ENCODE peak calls at places on chromosomes 2 and 18, in four cellular contexts. One of them, this sample, is unnamed. For H3K9me3, the result is how much of the 10 kb centered on the place peaks cover.

GRCh38 chr18:4040391-4041172 is 414.5 kb downstream of the DLGAP1 start:
- DNase-seq in pancreas: no peak
- DNase-seq in esophagus squamous epithelium: no peak
- DNase-seq in OCI-LY7: no peak
- DNase-seq in this sample: no peak

GRCh38 chr2:110783474-110783873 is 51.1 kb downstream of the ACOXL start:
- DNase-seq in pancreas: no peak
- DNase-seq in esophagus squamous epithelium: no peak
- DNase-seq in OCI-LY7: no peak
- DNase-seq in this sample: no peak

GRCh38 chr2:20641123-20641985 is 9.5 kb downstream of the HS1BP3 start:
- DNase-seq in pancreas: no peak
- DNase-seq in esophagus squamous epithelium: no peak
- DNase-seq in OCI-LY7: no peak
- DNase-seq in this sample: no peak

GRCh38 chr2:8593239-8593638 is 88.6 kb upstream of the ID2 start:
- DNase-seq in pancreas: no peak
- DNase-seq in esophagus squamous epithelium: no peak
- DNase-seq in OCI-LY7: no peak
- DNase-seq in this sample: no peak

GRCh38 chr2:16330571-16331351 is 334.9 kb downstream of the CYRIA start:
- DNase-seq in pancreas: no peak
- DNase-seq in esophagus squamous epithelium: no peak
- DNase-seq in OCI-LY7: no peak
- DNase-seq in this sample: no peak

GRCh38 chr2:168084267-168084781 is 163.1 kb downstream of the STK39 start:
- DNase-seq in pancreas: no peak
- DNase-seq in esophagus squamous epithelium: no peak
- DNase-seq in OCI-LY7: no peak
- DNase-seq in this sample: no peak

GRCh38 chr2:72835403-72835802 is 9.6 kb upstream of the EXOC6B start:
- DNase-seq in pancreas: no peak
- DNase-seq in esophagus squamous epithelium: no peak
- DNase-seq in OCI-LY7: no peak
- DNase-seq in this sample: no peak

GRCh38 chr18:52826994-52827393 is 487.0 kb downstream of the DCC start:
- DNase-seq in pancreas: no peak
- DNase-seq in esophagus squamous epithelium: no peak
- DNase-seq in OCI-LY7: no peak
- DNase-seq in this sample: no peak

GRCh38 chr2:55786286-55786685 is 92.6 kb upstream of the PNPT1 start:
- DNase-seq in pancreas: no peak
- DNase-seq in esophagus squamous epithelium: no peak
- DNase-seq in OCI-LY7: no peak
- DNase-seq in this sample: no peak

GRCh38 chr2:3421541-3421940 is 42.0 kb downstream of the TRAPPC12 start:
- DNase-seq in pancreas: no peak
- DNase-seq in esophagus squamous epithelium: no peak
- DNase-seq in OCI-LY7: no peak
- DNase-seq in this sample: no peak

GRCh38 chr2:156399950-156400703 is 36.1 kb upstream of the GPD2 start:
- DNase-seq in pancreas: peak
- DNase-seq in esophagus squamous epithelium: no peak
- DNase-seq in OCI-LY7: peak
- DNase-seq in this sample: peak

GRCh38 chr18:58858591-58859468 is 5.8 kb upstream of the ZNF532 start:
- DNase-seq in pancreas: no peak
- DNase-seq in esophagus squamous epithelium: no peak
- DNase-seq in OCI-LY7: no peak
- DNase-seq in this sample: peak

GRCh38 chr2:135130751-135131150 is 78.7 kb downstream of the RAB3GAP1 start:
- DNase-seq in pancreas: no peak
- DNase-seq in esophagus squamous epithelium: no peak
- DNase-seq in OCI-LY7: no peak
- DNase-seq in this sample: no peak

GRCh38 chr2:215729985-215730620 is 283.2 kb downstream of the MREG start:
- DNase-seq in pancreas: no peak
- DNase-seq in esophagus squamous epithelium: no peak
- DNase-seq in OCI-LY7: no peak
- DNase-seq in this sample: no peak

GRCh38 chr2:14899621-14900414 is 267.3 kb downstream of the LRATD1 start:
- DNase-seq in pancreas: no peak
- DNase-seq in esophagus squamous epithelium: no peak
- DNase-seq in OCI-LY7: no peak
- DNase-seq in this sample: no peak

GRCh38 chr18:43501099-43501498 is 223.8 kb upstream of the SYT4 start:
- DNase-seq in pancreas: no peak
- DNase-seq in esophagus squamous epithelium: no peak
- DNase-seq in OCI-LY7: no peak
- DNase-seq in this sample: no peak

GRCh38 chr18:37294951-37295350 is 270.6 kb downstream of the CELF4 start:
- DNase-seq in pancreas: no peak
- DNase-seq in esophagus squamous epithelium: no peak
- DNase-seq in OCI-LY7: peak
- DNase-seq in this sample: no peak

GRCh38 chr18:74778191-74778847 is 180.6 kb downstream of the ZNF407 start:
- DNase-seq in pancreas: no peak
- DNase-seq in esophagus squamous epithelium: no peak
- DNase-seq in OCI-LY7: no peak
- DNase-seq in this sample: no peak

GRCh38 chr18:63317982-63318881 is 1.3 kb downstream of the BCL2 start:
- DNase-seq in pancreas: peak
- DNase-seq in esophagus squamous epithelium: peak
- DNase-seq in OCI-LY7: no peak
- DNase-seq in this sample: peak

GRCh38 chr2:195494452-195494851 is 162.6 kb upstream of the SLC39A10 start:
- DNase-seq in pancreas: no peak
- DNase-seq in esophagus squamous epithelium: no peak
- DNase-seq in OCI-LY7: no peak
- DNase-seq in this sample: no peak

GRCh38 chr2:128292599-128293425 is 25.9 kb downstream of the HS6ST1 start:
- DNase-seq in pancreas: peak
- DNase-seq in esophagus squamous epithelium: no peak
- DNase-seq in OCI-LY7: no peak
- DNase-seq in this sample: no peak

GRCh38 chr18:31061945-31062344 is 19.4 kb upstream of the DSC3 start:
- DNase-seq in pancreas: no peak
- DNase-seq in esophagus squamous epithelium: no peak
- DNase-seq in OCI-LY7: no peak
- DNase-seq in this sample: no peak

GRCh38 chr2:233604826-233605225 is 12.6 kb upstream of the UGT1A8 start:
- DNase-seq in pancreas: no peak
- DNase-seq in esophagus squamous epithelium: no peak
- DNase-seq in OCI-LY7: no peak
- DNase-seq in this sample: no peak

GRCh38 chr18:6728809-6729246 is 688 bp upstream of the ARHGAP28 start:
- DNase-seq in pancreas: no peak
- DNase-seq in esophagus squamous epithelium: no peak
- DNase-seq in OCI-LY7: no peak
- DNase-seq in this sample: no peak

GRCh38 chr2:218320704-218321336 is 28.5 kb upstream of the TMBIM1 start:
- DNase-seq in pancreas: no peak
- DNase-seq in esophagus squamous epithelium: no peak
- DNase-seq in OCI-LY7: no peak
- DNase-seq in this sample: no peak

GRCh38 chr2:3487432-3487831 is 31.9 kb downstream of the ADI1 start:
- DNase-seq in pancreas: no peak
- DNase-seq in esophagus squamous epithelium: no peak
- DNase-seq in OCI-LY7: no peak
- DNase-seq in this sample: no peak

GRCh38 chr2:109382946-109383345 is 230.8 kb downstream of the SEPTIN10 start:
- DNase-seq in pancreas: peak
- DNase-seq in esophagus squamous epithelium: no peak
- DNase-seq in OCI-LY7: no peak
- DNase-seq in this sample: peak

GRCh38 chr2:29253495-29253894 is 138.3 kb downstream of the CLIP4 start:
- DNase-seq in pancreas: no peak
- DNase-seq in esophagus squamous epithelium: no peak
- DNase-seq in OCI-LY7: no peak
- DNase-seq in this sample: no peak

GRCh38 chr2:127526940-127527804 is 883 bp upstream of the IWS1 start:
- DNase-seq in pancreas: no peak
- DNase-seq in esophagus squamous epithelium: no peak
- DNase-seq in OCI-LY7: peak
- DNase-seq in this sample: no peak

GRCh38 chr2:190636362-190636761 is 12.5 kb upstream of the NAB1 start:
- DNase-seq in pancreas: no peak
- DNase-seq in esophagus squamous epithelium: no peak
- DNase-seq in OCI-LY7: no peak
- DNase-seq in this sample: no peak

GRCh38 chr2:234467289-234467688 is 29.6 kb downstream of the ARL4C start:
- DNase-seq in pancreas: no peak
- DNase-seq in esophagus squamous epithelium: no peak
- DNase-seq in OCI-LY7: no peak
- DNase-seq in this sample: no peak

GRCh38 chr2:96191937-96192670 is 16.5 kb downstream of the STARD7 start:
- DNase-seq in pancreas: no peak
- DNase-seq in esophagus squamous epithelium: no peak
- DNase-seq in OCI-LY7: no peak
- DNase-seq in this sample: no peak

GRCh38 chr2:26786207-26787023 is 559 bp downstream of the CENPA start:
- DNase-seq in pancreas: no peak
- DNase-seq in esophagus squamous epithelium: no peak
- DNase-seq in OCI-LY7: peak
- DNase-seq in this sample: no peak

GRCh38 chr18:13235981-13236380 is 17.4 kb downstream of the LDLRAD4 start:
- DNase-seq in pancreas: no peak
- DNase-seq in esophagus squamous epithelium: no peak
- DNase-seq in OCI-LY7: no peak
- DNase-seq in this sample: peak

GRCh38 chr2:145617420-145617819 is 1097.5 kb upstream of the ZEB2 start:
- DNase-seq in pancreas: no peak
- DNase-seq in esophagus squamous epithelium: no peak
- DNase-seq in OCI-LY7: no peak
- DNase-seq in this sample: no peak

GRCh38 chr2:94872088-94872618 is 923 bp downstream of the TEKT4 start:
- DNase-seq in pancreas: no peak
- DNase-seq in esophagus squamous epithelium: no peak
- DNase-seq in OCI-LY7: no peak
- DNase-seq in this sample: no peak
- H3K9me3 ChIP-seq in pancreas: under half
- H3K9me3 ChIP-seq in esophagus squamous epithelium: under half
- H3K9me3 ChIP-seq in OCI-LY7: under half
- H3K9me3 ChIP-seq in this sample: under half

GRCh38 chr18:79899609-79900435 is 51.6 kb downstream of the SLC66A2 start:
- DNase-seq in pancreas: no peak
- DNase-seq in esophagus squamous epithelium: no peak
- DNase-seq in OCI-LY7: no peak
- DNase-seq in this sample: no peak
- H3K9me3 ChIP-seq in pancreas: under half
- H3K9me3 ChIP-seq in esophagus squamous epithelium: under half
- H3K9me3 ChIP-seq in OCI-LY7: under half
- H3K9me3 ChIP-seq in this sample: under half

GRCh38 chr2:608297-608696 is 68.9 kb downstream of the TMEM18 start:
- DNase-seq in pancreas: no peak
- DNase-seq in esophagus squamous epithelium: no peak
- DNase-seq in OCI-LY7: no peak
- DNase-seq in this sample: no peak
- H3K9me3 ChIP-seq in pancreas: under half
- H3K9me3 ChIP-seq in esophagus squamous epithelium: under half
- H3K9me3 ChIP-seq in OCI-LY7: under half
- H3K9me3 ChIP-seq in this sample: under half

GRCh38 chr2:238791345-238791744 is 56.5 kb upstream of the TWIST2 start:
- DNase-seq in pancreas: no peak
- DNase-seq in esophagus squamous epithelium: no peak
- DNase-seq in OCI-LY7: no peak
- DNase-seq in this sample: no peak
- H3K9me3 ChIP-seq in pancreas: under half
- H3K9me3 ChIP-seq in esophagus squamous epithelium: under half
- H3K9me3 ChIP-seq in OCI-LY7: under half
- H3K9me3 ChIP-seq in this sample: under half

GRCh38 chr2:11892041-11892440 is 145.6 kb downstream of the LPIN1 start:
- DNase-seq in pancreas: no peak
- DNase-seq in esophagus squamous epithelium: no peak
- DNase-seq in OCI-LY7: no peak
- DNase-seq in this sample: no peak

GRCh38 chr2:11891591-11891990 is 145.2 kb downstream of the LPIN1 start:
- DNase-seq in pancreas: no peak
- DNase-seq in esophagus squamous epithelium: no peak
- DNase-seq in OCI-LY7: no peak
- DNase-seq in this sample: no peak

GRCh38 chr2:11889854-11890253 is 143.4 kb downstream of the LPIN1 start:
- DNase-seq in pancreas: no peak
- DNase-seq in esophagus squamous epithelium: no peak
- DNase-seq in OCI-LY7: no peak
- DNase-seq in this sample: no peak

GRCh38 chr2:11889101-11889850 is 142.8 kb downstream of the LPIN1 start:
- DNase-seq in pancreas: no peak
- DNase-seq in esophagus squamous epithelium: no peak
- DNase-seq in OCI-LY7: no peak
- DNase-seq in this sample: no peak

GRCh38 chr2:11891028-11891427 is 144.6 kb downstream of the LPIN1 start:
- DNase-seq in pancreas: no peak
- DNase-seq in esophagus squamous epithelium: no peak
- DNase-seq in OCI-LY7: no peak
- DNase-seq in this sample: no peak
- H3K9me3 ChIP-seq in pancreas: under half
- H3K9me3 ChIP-seq in esophagus squamous epithelium: under half
- H3K9me3 ChIP-seq in OCI-LY7: under half
- H3K9me3 ChIP-seq in this sample: under half

GRCh38 chr2:68709421-68709911 is 25.1 kb upstream of the ARHGAP25 start:
- DNase-seq in pancreas: no peak
- DNase-seq in esophagus squamous epithelium: no peak
- DNase-seq in OCI-LY7: peak
- DNase-seq in this sample: no peak
- H3K9me3 ChIP-seq in pancreas: under half
- H3K9me3 ChIP-seq in esophagus squamous epithelium: under half
- H3K9me3 ChIP-seq in OCI-LY7: under half
- H3K9me3 ChIP-seq in this sample: under half

GRCh38 chr2:89797320-89798038 is 1106.0 kb downstream of the RPIA start:
- DNase-seq in pancreas: no peak
- DNase-seq in esophagus squamous epithelium: no peak
- DNase-seq in OCI-LY7: no peak
- DNase-seq in this sample: no peak
- H3K9me3 ChIP-seq in pancreas: under half
- H3K9me3 ChIP-seq in esophagus squamous epithelium: under half
- H3K9me3 ChIP-seq in OCI-LY7: half or more
- H3K9me3 ChIP-seq in this sample: under half

DNA sequence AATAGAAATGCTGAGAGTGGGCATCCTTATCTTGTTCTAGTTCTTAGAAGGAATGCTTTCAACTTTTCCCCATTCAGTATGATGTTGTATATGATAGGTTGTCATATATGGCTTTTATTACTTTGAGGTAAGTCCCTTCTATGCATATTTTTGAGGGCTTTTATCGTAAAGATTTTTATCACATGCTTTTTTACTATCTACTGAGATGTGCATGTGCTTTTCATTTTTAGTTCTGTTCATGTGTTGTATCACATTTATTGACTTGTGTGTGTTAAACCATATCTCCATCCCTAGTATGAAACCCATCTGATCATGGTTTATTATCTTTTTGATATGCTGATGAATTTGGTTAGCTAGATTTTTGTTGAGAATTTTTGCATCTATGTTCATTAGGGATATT is 1008.8 kb downstream of the CNTNAP5 start:
- DNase-seq in pancreas: no peak
- DNase-seq in esophagus squamous epithelium: no peak
- DNase-seq in OCI-LY7: no peak
- DNase-seq in this sample: no peak
- H3K9me3 ChIP-seq in pancreas: under half
- H3K9me3 ChIP-seq in esophagus squamous epithelium: under half
- H3K9me3 ChIP-seq in OCI-LY7: under half
- H3K9me3 ChIP-seq in this sample: under half

This sample was measured in breast epithelium.